ENCODE peak calls at places on chromosomes 5 and 9, in six cellular contexts. One of them, this sample, is unnamed.

GRCh38 chr9:94847486-94847885 is 121.0 kb downstream of the AOPEP start:
- DNase-seq in spleen: no peak
- DNase-seq in PC-3: peak; percentile 43
- DNase-seq in SK-N-SH: no peak
- DNase-seq in stomach: no peak
- DNase-seq in A549: no peak
- DNase-seq in this sample: no peak

GRCh38 chr5:96548941-96549340 is 113.2 kb upstream of the CAST start:
- DNase-seq in spleen: no peak
- DNase-seq in PC-3: no peak
- DNase-seq in SK-N-SH: peak; percentile 16
- DNase-seq in stomach: no peak
- DNase-seq in A549: no peak
- DNase-seq in this sample: no peak

GRCh38 chr9:87699835-87700234 is 26.1 kb upstream of the CTSL start:
- DNase-seq in spleen: no peak
- DNase-seq in PC-3: peak; percentile 48
- DNase-seq in SK-N-SH: no peak
- DNase-seq in stomach: no peak
- DNase-seq in A549: no peak
- DNase-seq in this sample: no peak

GRCh38 chr9:134205636-134206316 is 41.4 kb upstream of the RNU6ATAC start:
- DNase-seq in spleen: peak; percentile 44
- DNase-seq in PC-3: no peak
- DNase-seq in SK-N-SH: peak; percentile 70
- DNase-seq in stomach: no peak
- DNase-seq in A549: no peak
- DNase-seq in this sample: no peak

GRCh38 chr9:15509931-15510788 is 610 bp downstream of the PSIP1 start:
- DNase-seq in spleen: peak; percentile 91
- DNase-seq in PC-3: no peak
- DNase-seq in SK-N-SH: peak; percentile 86
- DNase-seq in stomach: peak; percentile 33
- DNase-seq in A549: peak; percentile 27
- DNase-seq in this sample: peak; percentile 78

GRCh38 chr5:101590384-101590783 is 687.3 kb upstream of the ST8SIA4 start:
- DNase-seq in spleen: no peak
- DNase-seq in PC-3: peak; percentile 18
- DNase-seq in SK-N-SH: peak; percentile 7
- DNase-seq in stomach: no peak
- DNase-seq in A549: no peak
- DNase-seq in this sample: peak; percentile 4

GRCh38 chr5:52497133-52497693 is 290.5 kb upstream of the ITGA1 start:
- DNase-seq in spleen: no peak
- DNase-seq in PC-3: no peak
- DNase-seq in SK-N-SH: no peak
- DNase-seq in stomach: no peak
- DNase-seq in A549: no peak
- DNase-seq in this sample: no peak

GRCh38 chr5:77015938-77016569 is 14.2 kb upstream of the AGGF1 start:
- DNase-seq in spleen: no peak
- DNase-seq in PC-3: peak; percentile 62
- DNase-seq in SK-N-SH: no peak
- DNase-seq in stomach: no peak
- DNase-seq in A549: no peak
- DNase-seq in this sample: peak; percentile 77

GRCh38 chr5:102625940-102626339 is 127.1 kb upstream of the SLCO6A1 start:
- DNase-seq in spleen: no peak
- DNase-seq in PC-3: peak; percentile 66
- DNase-seq in SK-N-SH: no peak
- DNase-seq in stomach: no peak
- DNase-seq in A549: no peak
- DNase-seq in this sample: no peak

GRCh38 chr5:111243353-111243752 is 19.2 kb downstream of the CAMK4 start:
- DNase-seq in spleen: no peak
- DNase-seq in PC-3: peak; percentile 21
- DNase-seq in SK-N-SH: no peak
- DNase-seq in stomach: no peak
- DNase-seq in A549: no peak
- DNase-seq in this sample: no peak

GRCh38 chr9:134653259-134654009 is 11.8 kb downstream of the COL5A1 start:
- DNase-seq in spleen: peak; percentile 40
- DNase-seq in PC-3: no peak
- DNase-seq in SK-N-SH: no peak
- DNase-seq in stomach: no peak
- DNase-seq in A549: no peak
- DNase-seq in this sample: no peak

GRCh38 chr5:66882592-66883227 is 286.5 kb downstream of the MAST4 start:
- DNase-seq in spleen: no peak
- DNase-seq in PC-3: peak; percentile 57
- DNase-seq in SK-N-SH: no peak
- DNase-seq in stomach: no peak
- DNase-seq in A549: peak; percentile 33
- DNase-seq in this sample: no peak

GRCh38 chr9:3863114-3863528 is 337.3 kb upstream of the RFX3 start:
- DNase-seq in spleen: no peak
- DNase-seq in PC-3: peak; percentile 96
- DNase-seq in SK-N-SH: peak; percentile 35
- DNase-seq in stomach: no peak
- DNase-seq in A549: peak; percentile 59
- DNase-seq in this sample: no peak

GRCh38 chr9:35791321-35791921 is at the start of gene NPR2:
- DNase-seq in spleen: no peak
- DNase-seq in PC-3: no peak
- DNase-seq in SK-N-SH: peak; percentile 71
- DNase-seq in stomach: no peak
- DNase-seq in A549: no peak
- DNase-seq in this sample: no peak

GRCh38 chr9:137204731-137205125 is 720 bp downstream of the TMEM203 start:
- DNase-seq in spleen: no peak
- DNase-seq in PC-3: no peak
- DNase-seq in SK-N-SH: no peak
- DNase-seq in stomach: no peak
- DNase-seq in A549: no peak
- DNase-seq in this sample: no peak

GRCh38 chr5:16437974-16438373 is 27.6 kb downstream of the ZNF622 start:
- DNase-seq in spleen: no peak
- DNase-seq in PC-3: peak; percentile 74
- DNase-seq in SK-N-SH: no peak
- DNase-seq in stomach: no peak
- DNase-seq in A549: peak; percentile 36
- DNase-seq in this sample: no peak

GRCh38 chr9:34636791-34637355 is 714 bp downstream of the SIGMAR1 start:
- DNase-seq in spleen: no peak
- DNase-seq in PC-3: no peak
- DNase-seq in SK-N-SH: no peak
- DNase-seq in stomach: peak; percentile 39
- DNase-seq in A549: peak; percentile 41
- DNase-seq in this sample: peak; percentile 36

GRCh38 chr9:32671333-32671732 is 35.9 kb upstream of the TAF1L start:
- DNase-seq in spleen: no peak
- DNase-seq in PC-3: no peak
- DNase-seq in SK-N-SH: no peak
- DNase-seq in stomach: no peak
- DNase-seq in A549: no peak
- DNase-seq in this sample: no peak

GRCh38 chr5:14463629-14464028 is 118.0 kb upstream of the OTULINL start:
- DNase-seq in spleen: no peak
- DNase-seq in PC-3: peak; percentile 89
- DNase-seq in SK-N-SH: no peak
- DNase-seq in stomach: no peak
- DNase-seq in A549: peak; percentile 25
- DNase-seq in this sample: no peak

GRCh38 chr5:171984748-171985419 is 21.6 kb downstream of the FBXW11 start:
- DNase-seq in spleen: no peak
- DNase-seq in PC-3: peak; percentile 81
- DNase-seq in SK-N-SH: peak; percentile 9
- DNase-seq in stomach: no peak
- DNase-seq in A549: no peak
- DNase-seq in this sample: no peak

GRCh38 chr5:167057665-167058064 is 1233.8 kb upstream of the WWC1 start:
- DNase-seq in spleen: no peak
- DNase-seq in PC-3: no peak
- DNase-seq in SK-N-SH: no peak
- DNase-seq in stomach: no peak
- DNase-seq in A549: no peak
- DNase-seq in this sample: no peak

GRCh38 chr9:33524431-33524947 is 438 bp downstream of the ANKRD18B start:
- DNase-seq in spleen: peak; percentile 41
- DNase-seq in PC-3: peak; percentile 17
- DNase-seq in SK-N-SH: no peak
- DNase-seq in stomach: no peak
- DNase-seq in A549: no peak
- DNase-seq in this sample: no peak

DNA sequence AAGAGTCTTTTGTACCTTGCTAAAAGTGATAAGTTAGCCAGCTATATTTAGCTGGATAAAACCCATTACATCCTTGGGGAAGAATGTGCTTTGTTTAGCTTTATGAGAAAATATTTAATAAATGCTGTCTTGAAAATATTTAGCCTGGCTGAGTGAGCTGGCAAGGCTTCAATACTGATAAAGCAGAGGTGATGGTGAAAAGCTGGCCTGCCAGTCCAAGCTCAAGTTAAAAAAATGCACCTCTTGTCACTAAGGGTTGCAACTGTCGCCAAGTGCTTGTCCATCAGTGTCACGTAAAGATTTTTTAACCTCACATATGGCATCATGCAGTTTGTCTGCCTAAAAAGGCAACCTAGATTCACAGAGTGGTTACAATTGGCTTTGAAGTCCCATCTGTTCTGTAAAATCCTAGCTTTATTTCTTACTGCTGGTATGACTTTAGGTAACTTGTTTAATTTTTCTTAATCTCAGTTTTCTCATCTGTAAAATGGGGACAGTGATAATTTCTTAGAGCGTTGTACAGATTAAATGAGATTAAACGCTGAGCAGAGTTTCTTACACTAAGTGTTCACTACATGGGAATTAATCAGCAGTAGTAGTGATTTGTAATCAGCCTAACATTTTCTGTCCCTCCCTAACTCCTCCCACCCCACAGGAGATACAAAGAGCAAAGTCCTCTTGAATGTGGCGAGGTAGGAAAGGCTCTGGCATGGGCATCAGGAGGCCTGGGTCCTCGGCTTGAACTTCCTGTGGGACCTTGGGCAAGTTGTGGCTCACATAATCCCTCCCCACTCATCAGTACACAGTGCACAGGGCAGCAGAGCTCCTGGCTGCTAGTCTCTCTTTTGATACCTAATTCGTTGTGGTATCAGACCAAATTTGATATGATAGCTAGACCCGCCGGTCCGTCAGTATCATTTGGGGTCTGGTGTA is 48.7 kb downstream of the PIK3R1 start:
- DNase-seq in spleen: no peak
- DNase-seq in PC-3: no peak
- DNase-seq in SK-N-SH: no peak
- DNase-seq in stomach: no peak
- DNase-seq in A549: no peak
- DNase-seq in this sample: no peak
- H3K4me1 ChIP-seq in spleen: peaks cover 92% of the 10 kb centered on the region
- H3K4me1 ChIP-seq in PC-3: no peaks in the 10 kb centered on the region
- H3K4me1 ChIP-seq in SK-N-SH: peaks cover 39% of the 10 kb centered on the region
- H3K4me1 ChIP-seq in stomach: peaks cover 91% of the 10 kb centered on the region
- H3K4me1 ChIP-seq in A549: peaks cover 16% of the 10 kb centered on the region
- H3K4me1 ChIP-seq in this sample: no peaks in the 10 kb centered on the region

DNA sequence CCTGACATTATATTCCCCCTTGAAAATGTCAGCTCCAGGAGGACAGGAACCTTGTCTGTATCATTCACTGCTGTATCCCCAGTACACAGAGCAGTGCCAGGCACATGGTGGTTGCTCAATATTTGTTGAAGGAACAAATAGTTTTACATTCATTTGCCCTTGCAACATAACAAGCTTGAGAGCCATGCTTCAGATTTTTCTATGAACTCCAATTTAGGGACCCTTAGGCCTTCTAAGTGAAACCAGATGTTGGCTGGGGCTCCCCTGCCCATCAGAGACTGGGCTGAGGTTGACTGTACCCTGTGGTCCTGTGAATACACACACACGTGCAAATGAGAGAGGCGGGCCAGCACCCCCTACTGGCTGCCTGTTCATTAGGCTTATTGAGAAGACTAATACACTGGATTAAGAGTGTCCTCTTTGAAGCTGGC is 214.9 kb upstream of the WWC1 start:
- DNase-seq in spleen: no peak
- DNase-seq in PC-3: peak; percentile 25
- DNase-seq in SK-N-SH: peak; percentile 54
- DNase-seq in stomach: no peak
- DNase-seq in A549: no peak
- DNase-seq in this sample: no peak
- H3K27ac ChIP-seq in spleen: no peak overlapping the region
- H3K27ac ChIP-seq in PC-3: no peak overlapping the region
- H3K27ac ChIP-seq in SK-N-SH: no peak overlapping the region
- H3K27ac ChIP-seq in stomach: no peak overlapping the region
- H3K27ac ChIP-seq in A549: no peak overlapping the region
- H3K27ac ChIP-seq in this sample: no peak overlapping the region

GRCh38 chr5:10567181-10567591 is 3.3 kb downstream of the ANKRD33B start:
- DNase-seq in spleen: no peak
- DNase-seq in PC-3: no peak
- DNase-seq in SK-N-SH: no peak
- DNase-seq in stomach: no peak
- DNase-seq in A549: no peak
- DNase-seq in this sample: no peak
- H3K4me1 ChIP-seq in spleen: peaks cover 75% of the 10 kb centered on the region
- H3K4me1 ChIP-seq in PC-3: peaks cover 29% of the 10 kb centered on the region
- H3K4me1 ChIP-seq in SK-N-SH: peaks cover 15% of the 10 kb centered on the region
- H3K4me1 ChIP-seq in stomach: peaks cover 59% of the 10 kb centered on the region
- H3K4me1 ChIP-seq in A549: peaks cover 42% of the 10 kb centered on the region
- H3K4me1 ChIP-seq in this sample: peaks cover 45% of the 10 kb centered on the region

GRCh38 chr9:110148868-110149267 is 59.1 kb downstream of the C9orf152 start:
- DNase-seq in spleen: no peak
- DNase-seq in PC-3: no peak
- DNase-seq in SK-N-SH: no peak
- DNase-seq in stomach: no peak
- DNase-seq in A549: no peak
- DNase-seq in this sample: peak; percentile 63

GRCh38 chr9:110146371-110146770 is 61.6 kb downstream of the C9orf152 start:
- DNase-seq in spleen: no peak
- DNase-seq in PC-3: no peak
- DNase-seq in SK-N-SH: no peak
- DNase-seq in stomach: no peak
- DNase-seq in A549: no peak
- DNase-seq in this sample: peak; percentile 58

GRCh38 chr9:110143969-110144545 is 63.9 kb downstream of the C9orf152 start:
- DNase-seq in spleen: no peak
- DNase-seq in PC-3: no peak
- DNase-seq in SK-N-SH: no peak
- DNase-seq in stomach: no peak
- DNase-seq in A549: no peak
- DNase-seq in this sample: peak; percentile 87

GRCh38 chr9:110152704-110153374 is 55.1 kb downstream of the C9orf152 start:
- DNase-seq in spleen: no peak
- DNase-seq in PC-3: peak; percentile 65
- DNase-seq in SK-N-SH: peak; percentile 62
- DNase-seq in stomach: no peak
- DNase-seq in A549: peak; percentile 19
- DNase-seq in this sample: peak; percentile 80

DNA sequence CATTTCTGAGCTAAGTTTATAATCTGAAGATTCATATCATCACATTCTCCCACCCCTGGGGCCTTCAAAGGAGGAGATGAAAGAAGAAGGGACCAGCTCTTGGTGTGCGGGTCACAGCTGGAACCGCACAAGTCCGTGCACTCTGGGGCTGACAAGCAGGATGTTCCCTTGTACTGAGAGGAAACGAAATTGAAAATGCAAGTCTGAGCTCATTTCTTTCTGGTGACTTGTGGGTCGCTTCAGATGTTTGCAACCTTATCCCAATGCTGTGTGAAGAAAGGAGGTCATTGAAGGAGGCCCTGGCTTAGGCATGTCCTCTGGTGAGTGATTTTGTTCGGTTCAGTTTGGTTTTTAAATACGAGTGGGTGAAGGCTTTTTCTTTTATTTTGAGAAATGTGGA is 59.6 kb downstream of the C9orf152 start:
- DNase-seq in spleen: peak; percentile 82
- DNase-seq in PC-3: no peak
- DNase-seq in SK-N-SH: no peak
- DNase-seq in stomach: no peak
- DNase-seq in A549: no peak
- DNase-seq in this sample: peak; percentile 89
- H3K27ac ChIP-seq in spleen: peak overlapping the region; percentile 81
- H3K27ac ChIP-seq in PC-3: no peak overlapping the region
- H3K27ac ChIP-seq in SK-N-SH: no peak overlapping the region
- H3K27ac ChIP-seq in stomach: no peak overlapping the region
- H3K27ac ChIP-seq in A549: no peak overlapping the region
- H3K27ac ChIP-seq in this sample: peak overlapping the region; percentile 97

This sample was measured in OCI-LY7.